ENCODE peak calls at places on chromosomes 2 and 18, in seven cellular contexts. O is H1, C is A549, K is stomach, B is tibial nerve, F is HepG2, Z is sigmoid colon. A is an unnamed sample.

GRCh38 chr2:102592601-102593000 is 26.8 kb upstream of the SLC9A2 start:
- DNase-seq in F (no peak), C (no peak), B (no peak), K (peak; percentile 71), Z (no peak), O (peak; percentile 57), A (peak; percentile 54)

GRCh38 chr18:58552057-58552461 is 76.8 kb downstream of the ALPK2 start:
- DNase-seq in C (no peak), O (no peak), B (no peak), Z (no peak), K (no peak), F (peak; percentile 68), A (no peak)

GRCh38 chr2:43106767-43107527 is 119.5 kb downstream of the ZFP36L2 start:
- DNase-seq in K (no peak), B (no peak), Z (peak; percentile 65), C (no peak), O (no peak), F (no peak), A (no peak)

GRCh38 chr2:28318023-28318422 is 74.6 kb upstream of the FOSL2 start:
- DNase-seq in K (no peak), B (no peak), O (no peak), C (no peak), F (no peak), Z (no peak), A (no peak)

GRCh38 chr2:20448246-20449046 is 1.6 kb downstream of the RHOB start:
- DNase-seq in O (no peak), B (no peak), C (peak; percentile 32), K (peak; percentile 36), F (no peak), Z (peak; percentile 73), A (no peak)

GRCh38 chr2:44559108-44559507 is 197.4 kb downstream of the CAMKMT start:
- DNase-seq in F (no peak), B (no peak), Z (no peak), O (no peak), C (no peak), K (no peak), A (no peak)

GRCh38 chr2:197255550-197255949 is 55.0 kb downstream of the ANKRD44 start:
- DNase-seq in C (no peak), F (no peak), O (no peak), B (peak; percentile 42), Z (peak; percentile 88), K (peak; percentile 59), A (peak; percentile 75)

GRCh38 chr18:29652797-29653196 is 1389.7 kb downstream of the DSC3 start:
- DNase-seq in Z (no peak), K (no peak), O (no peak), F (no peak), C (no peak), B (no peak), A (no peak)

GRCh38 chr2:86413296-86414085 is 27.7 kb upstream of the KDM3A start:
- DNase-seq in K (no peak), F (no peak), B (no peak), O (no peak), Z (no peak), C (no peak), A (no peak)

GRCh38 chr2:73197579-73197978 is 4.8 kb upstream of the NOTO start:
- DNase-seq in B (no peak), Z (no peak), K (no peak), O (no peak), F (no peak), C (no peak), A (no peak)

GRCh38 chr2:215929602-215930335 is 83.6 kb downstream of the MREG start:
- DNase-seq in F (no peak), K (no peak), O (peak; percentile 44), Z (no peak), B (no peak), C (no peak), A (no peak)

GRCh38 chr2:225570000-225570399 is 170.5 kb downstream of the NYAP2 start:
- DNase-seq in Z (no peak), O (no peak), K (no peak), B (no peak), F (no peak), C (no peak), A (no peak)

GRCh38 chr18:48713302-48713701 is 174.5 kb downstream of the CTIF start:
- DNase-seq in C (no peak), B (peak; percentile 83), K (no peak), F (no peak), Z (peak; percentile 77), O (no peak), A (no peak)

GRCh38 chr2:6822394-6822793 is 43.3 kb downstream of the CMPK2 start:
- DNase-seq in K (no peak), C (no peak), B (no peak), F (no peak), O (no peak), Z (no peak), A (no peak)

GRCh38 chr2:156321243-156321904 is 11.1 kb downstream of the NR4A2 start:
- DNase-seq in F (no peak), C (no peak), K (peak; percentile 44), O (no peak), Z (no peak), B (no peak), A (no peak)

GRCh38 chr2:217356795-217357194 is 496.9 kb upstream of the TNP1 start:
- DNase-seq in B (peak; percentile 33), O (no peak), F (no peak), K (no peak), Z (no peak), C (no peak), A (no peak)

GRCh38 chr2:28558918-28559317 is 63.1 kb downstream of the PLB1 start:
- DNase-seq in F (no peak), C (no peak), B (no peak), O (no peak), K (no peak), Z (peak; percentile 20), A (no peak)

GRCh38 chr2:162524192-162524591 is 180.3 kb downstream of the GCA start:
- DNase-seq in O (peak; percentile 49), F (peak; percentile 45), C (no peak), B (no peak), Z (no peak), K (no peak), A (no peak)

GRCh38 chr2:71064754-71065621 is 3.5 kb upstream of the NAGK start:
- DNase-seq in C (no peak), B (no peak), O (no peak), K (no peak), F (no peak), Z (no peak), A (peak; percentile 26)

DNA sequence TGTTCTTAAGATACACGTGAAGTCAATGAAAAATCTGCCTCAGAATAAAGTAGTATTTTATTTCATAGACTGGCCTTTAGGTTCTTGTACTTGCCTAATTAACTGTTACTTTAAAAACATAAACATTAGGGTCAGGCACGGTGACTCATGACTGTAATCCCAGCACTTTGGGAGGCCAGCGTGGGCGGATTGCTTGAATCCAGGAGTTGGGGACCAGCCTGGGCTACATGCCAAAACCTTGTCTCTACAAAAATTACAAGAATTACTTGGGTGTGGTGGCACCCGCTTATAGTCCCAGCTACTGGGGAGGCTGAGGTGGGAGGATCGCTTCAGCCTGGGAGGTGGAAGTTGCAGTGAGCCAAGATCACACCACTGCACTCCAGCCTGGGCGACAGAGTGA is 16.0 kb upstream of the SNORC start:
- DNase-seq in O (no peak), Z (no peak), F (no peak), K (no peak), B (no peak), C (no peak), A (peak; percentile 41)
- TF ChIP-seq EP300 in O (no peak), Z (no peak), F (no peak), K (no peak), B (no peak), C (peak; percentile 71), A (no peak)

DNA sequence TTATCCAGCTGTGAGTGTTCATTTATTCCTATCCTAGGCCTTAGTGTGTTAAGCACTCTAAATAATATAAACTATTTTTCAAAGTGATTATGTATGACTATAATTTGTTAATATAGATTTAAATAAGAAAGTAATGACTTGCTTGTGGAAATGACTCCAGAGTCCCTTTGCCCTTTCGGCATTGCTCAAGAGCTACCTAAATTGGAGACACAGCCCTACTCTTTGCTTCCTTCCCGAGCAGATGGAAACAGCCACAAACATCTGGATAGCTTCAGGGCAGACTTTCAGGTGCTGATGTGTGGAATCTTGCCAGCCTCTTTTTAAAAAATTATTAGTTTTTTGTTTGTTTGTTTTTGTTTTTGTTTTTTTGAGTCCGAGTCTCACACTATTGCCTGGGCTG is 44.0 kb downstream of the SUMO1 start:
- DNase-seq in Z (no peak), F (no peak), B (no peak), K (no peak), C (no peak), O (no peak), A (no peak)
- TF ChIP-seq EP300 in Z (no peak), F (no peak), B (no peak), K (no peak), C (no peak), O (no peak), A (no peak)

GRCh38 chr2:1644427-1644826 is 99.9 kb downstream of the PXDN start:
- DNase-seq in B (no peak), Z (no peak), K (no peak), F (no peak), C (no peak), O (no peak), A (no peak)

GRCh38 chr2:1643220-1643619 is 101.1 kb downstream of the PXDN start:
- DNase-seq in Z (peak; percentile 58), C (no peak), B (no peak), K (no peak), F (no peak), O (no peak), A (no peak)

GRCh38 chr2:1641498-1641897 is 102.8 kb downstream of the PXDN start:
- DNase-seq in B (no peak), K (no peak), O (no peak), Z (peak; percentile 52), F (no peak), C (no peak), A (no peak)

GRCh38 chr2:1640301-1641135 is 103.8 kb downstream of the PXDN start:
- DNase-seq in C (no peak), O (no peak), F (no peak), B (no peak), Z (peak; percentile 49), K (no peak), A (peak; percentile 43)

GRCh38 chr2:1642066-1642861 is 102.1 kb downstream of the PXDN start:
- DNase-seq in C (no peak), F (no peak), O (no peak), Z (peak; percentile 64), K (no peak), B (no peak), A (no peak)
- TF ChIP-seq EP300 in C (no peak), F (no peak), O (no peak), Z (no peak), K (no peak), B (no peak), A (no peak)

GRCh38 chr2:201150454-201151020 is 32.4 kb upstream of the CASP10 start:
- DNase-seq in O (no peak), C (no peak), F (no peak), K (no peak), B (no peak), Z (no peak), A (no peak)

GRCh38 chr2:201151127-201152074 is 31.5 kb upstream of the CASP10 start:
- DNase-seq in C (peak; percentile 77), F (peak; percentile 39), K (no peak), B (no peak), Z (no peak), O (no peak), A (no peak)

GRCh38 chr2:201148434-201148833 is 32.5 kb downstream of the CFLAR start:
- DNase-seq in K (no peak), O (no peak), Z (no peak), B (no peak), C (no peak), F (no peak), A (no peak)

GRCh38 chr2:201152517-201152916 is 30.4 kb upstream of the CASP10 start:
- DNase-seq in O (no peak), F (no peak), C (no peak), K (no peak), Z (no peak), B (no peak), A (no peak)

GRCh38 chr2:201149064-201149820 is 33.3 kb downstream of the CFLAR start:
- DNase-seq in F (peak; percentile 97), K (no peak), C (peak; percentile 58), O (no peak), Z (no peak), B (no peak), A (no peak)
- TF ChIP-seq EP300 in F (peak; percentile 57), K (no peak), C (peak; percentile 59), O (no peak), Z (no peak), B (peak; percentile 54), A (peak; percentile 2)